ENCODE peak calls at places on chromosome 18, in ten cellular contexts. One of them, this sample, is unnamed.

GRCh38 chr18:38525039-38525438 is 959.4 kb upstream of the CELF4 start:
- DNase-seq in stimulated activated naive CD8-positive, alpha-beta T cell treated with anti-CD3 and anti-CD28 coated beads, Interleukin-15, Interleukin-2, amounts not matched to agents 100 U/mL and 50 U/mL, for 24 hours: no peak
- DNase-seq in neural crest cell: no peak
- DNase-seq in neural progenitor cell: no peak
- DNase-seq in left cardiac atrium: no peak
- DNase-seq in fibroblast of the aortic adventitia: no peak
- DNase-seq in NCI-H1417: no peak
- DNase-seq in COR-L47: no peak
- DNase-seq in nucleus accumbens: no peak
- DNase-seq in WTC11: no peak
- DNase-seq in this sample: no peak

GRCh38 chr18:45642802-45643201 is 27.5 kb downstream of the SLC14A2 start:
- DNase-seq in stimulated activated naive CD8-positive, alpha-beta T cell treated with anti-CD3 and anti-CD28 coated beads, Interleukin-15, Interleukin-2, amounts not matched to agents 100 U/mL and 50 U/mL, for 24 hours: no peak
- DNase-seq in neural crest cell: no peak
- DNase-seq in neural progenitor cell: no peak
- DNase-seq in left cardiac atrium: no peak
- DNase-seq in fibroblast of the aortic adventitia: no peak
- DNase-seq in NCI-H1417: no peak
- DNase-seq in COR-L47: no peak
- DNase-seq in nucleus accumbens: no peak
- DNase-seq in WTC11: no peak
- DNase-seq in this sample: peak; percentile 10

GRCh38 chr18:29823671-29824070 is 1218.9 kb downstream of the DSC3 start:
- DNase-seq in stimulated activated naive CD8-positive, alpha-beta T cell treated with anti-CD3 and anti-CD28 coated beads, Interleukin-15, Interleukin-2, amounts not matched to agents 100 U/mL and 50 U/mL, for 24 hours: no peak
- DNase-seq in neural crest cell: no peak
- DNase-seq in neural progenitor cell: no peak
- DNase-seq in left cardiac atrium: no peak
- DNase-seq in fibroblast of the aortic adventitia: no peak
- DNase-seq in NCI-H1417: no peak
- DNase-seq in COR-L47: no peak
- DNase-seq in nucleus accumbens: no peak
- DNase-seq in WTC11: no peak
- DNase-seq in this sample: no peak

GRCh38 chr18:5145168-5145857 is 51.7 kb downstream of the AKAIN1 start:
- DNase-seq in stimulated activated naive CD8-positive, alpha-beta T cell treated with anti-CD3 and anti-CD28 coated beads, Interleukin-15, Interleukin-2, amounts not matched to agents 100 U/mL and 50 U/mL, for 24 hours: no peak
- DNase-seq in neural crest cell: no peak
- DNase-seq in neural progenitor cell: no peak
- DNase-seq in left cardiac atrium: no peak
- DNase-seq in fibroblast of the aortic adventitia: no peak
- DNase-seq in NCI-H1417: no peak
- DNase-seq in COR-L47: no peak
- DNase-seq in nucleus accumbens: no peak
- DNase-seq in WTC11: no peak
- DNase-seq in this sample: no peak

GRCh38 chr18:76844742-76845477 is 22.6 kb downstream of the ZNF236 start:
- DNase-seq in stimulated activated naive CD8-positive, alpha-beta T cell treated with anti-CD3 and anti-CD28 coated beads, Interleukin-15, Interleukin-2, amounts not matched to agents 100 U/mL and 50 U/mL, for 24 hours: no peak
- DNase-seq in neural crest cell: no peak
- DNase-seq in neural progenitor cell: no peak
- DNase-seq in left cardiac atrium: no peak
- DNase-seq in fibroblast of the aortic adventitia: no peak
- DNase-seq in NCI-H1417: no peak
- DNase-seq in COR-L47: no peak
- DNase-seq in nucleus accumbens: no peak
- DNase-seq in WTC11: no peak
- DNase-seq in this sample: no peak

GRCh38 chr18:80170395-80171094 is 61.5 kb downstream of the ADNP2 start:
- DNase-seq in stimulated activated naive CD8-positive, alpha-beta T cell treated with anti-CD3 and anti-CD28 coated beads, Interleukin-15, Interleukin-2, amounts not matched to agents 100 U/mL and 50 U/mL, for 24 hours: no peak
- DNase-seq in neural crest cell: no peak
- DNase-seq in neural progenitor cell: no peak
- DNase-seq in left cardiac atrium: no peak
- DNase-seq in fibroblast of the aortic adventitia: peak; percentile 29
- DNase-seq in NCI-H1417: no peak
- DNase-seq in COR-L47: no peak
- DNase-seq in nucleus accumbens: no peak
- DNase-seq in WTC11: no peak
- DNase-seq in this sample: no peak

GRCh38 chr18:79927597-79928562 is 23.6 kb downstream of the SLC66A2 start:
- DNase-seq in stimulated activated naive CD8-positive, alpha-beta T cell treated with anti-CD3 and anti-CD28 coated beads, Interleukin-15, Interleukin-2, amounts not matched to agents 100 U/mL and 50 U/mL, for 24 hours: no peak
- DNase-seq in neural crest cell: no peak
- DNase-seq in neural progenitor cell: peak; percentile 59
- DNase-seq in left cardiac atrium: no peak
- DNase-seq in fibroblast of the aortic adventitia: no peak
- DNase-seq in NCI-H1417: no peak
- DNase-seq in COR-L47: no peak
- DNase-seq in nucleus accumbens: no peak
- DNase-seq in WTC11: peak; percentile 16
- DNase-seq in this sample: peak; percentile 30

GRCh38 chr18:13532406-13533075 is 193.8 kb downstream of the FAM210A start:
- DNase-seq in stimulated activated naive CD8-positive, alpha-beta T cell treated with anti-CD3 and anti-CD28 coated beads, Interleukin-15, Interleukin-2, amounts not matched to agents 100 U/mL and 50 U/mL, for 24 hours: no peak
- DNase-seq in neural crest cell: no peak
- DNase-seq in neural progenitor cell: no peak
- DNase-seq in left cardiac atrium: no peak
- DNase-seq in fibroblast of the aortic adventitia: no peak
- DNase-seq in NCI-H1417: no peak
- DNase-seq in COR-L47: no peak
- DNase-seq in nucleus accumbens: no peak
- DNase-seq in WTC11: no peak
- DNase-seq in this sample: peak; percentile 22

GRCh38 chr18:29164993-29165599 is 988.2 kb upstream of the CDH2 start:
- DNase-seq in stimulated activated naive CD8-positive, alpha-beta T cell treated with anti-CD3 and anti-CD28 coated beads, Interleukin-15, Interleukin-2, amounts not matched to agents 100 U/mL and 50 U/mL, for 24 hours: no peak
- DNase-seq in neural crest cell: no peak
- DNase-seq in neural progenitor cell: peak; percentile 37
- DNase-seq in left cardiac atrium: no peak
- DNase-seq in fibroblast of the aortic adventitia: peak; percentile 92
- DNase-seq in NCI-H1417: no peak
- DNase-seq in COR-L47: no peak
- DNase-seq in nucleus accumbens: no peak
- DNase-seq in WTC11: no peak
- DNase-seq in this sample: no peak

GRCh38 chr18:54161267-54161666 is 63.2 kb downstream of the MBD2 start:
- DNase-seq in stimulated activated naive CD8-positive, alpha-beta T cell treated with anti-CD3 and anti-CD28 coated beads, Interleukin-15, Interleukin-2, amounts not matched to agents 100 U/mL and 50 U/mL, for 24 hours: no peak
- DNase-seq in neural crest cell: no peak
- DNase-seq in neural progenitor cell: no peak
- DNase-seq in left cardiac atrium: no peak
- DNase-seq in fibroblast of the aortic adventitia: no peak
- DNase-seq in NCI-H1417: no peak
- DNase-seq in COR-L47: no peak
- DNase-seq in nucleus accumbens: no peak
- DNase-seq in WTC11: no peak
- DNase-seq in this sample: no peak

GRCh38 chr18:2814928-2815327 is 31.9 kb upstream of the EMILIN2 start:
- DNase-seq in stimulated activated naive CD8-positive, alpha-beta T cell treated with anti-CD3 and anti-CD28 coated beads, Interleukin-15, Interleukin-2, amounts not matched to agents 100 U/mL and 50 U/mL, for 24 hours: no peak
- DNase-seq in neural crest cell: no peak
- DNase-seq in neural progenitor cell: no peak
- DNase-seq in left cardiac atrium: no peak
- DNase-seq in fibroblast of the aortic adventitia: no peak
- DNase-seq in NCI-H1417: no peak
- DNase-seq in COR-L47: no peak
- DNase-seq in nucleus accumbens: no peak
- DNase-seq in WTC11: no peak
- DNase-seq in this sample: no peak

GRCh38 chr18:72128649-72129048 is 415.5 kb downstream of the CBLN2 start:
- DNase-seq in stimulated activated naive CD8-positive, alpha-beta T cell treated with anti-CD3 and anti-CD28 coated beads, Interleukin-15, Interleukin-2, amounts not matched to agents 100 U/mL and 50 U/mL, for 24 hours: no peak
- DNase-seq in neural crest cell: no peak
- DNase-seq in neural progenitor cell: no peak
- DNase-seq in left cardiac atrium: no peak
- DNase-seq in fibroblast of the aortic adventitia: no peak
- DNase-seq in NCI-H1417: no peak
- DNase-seq in COR-L47: no peak
- DNase-seq in nucleus accumbens: no peak
- DNase-seq in WTC11: no peak
- DNase-seq in this sample: no peak

GRCh38 chr18:23386317-23386716 is 66.8 kb upstream of the RIOK3 start:
- DNase-seq in stimulated activated naive CD8-positive, alpha-beta T cell treated with anti-CD3 and anti-CD28 coated beads, Interleukin-15, Interleukin-2, amounts not matched to agents 100 U/mL and 50 U/mL, for 24 hours: no peak
- DNase-seq in neural crest cell: no peak
- DNase-seq in neural progenitor cell: no peak
- DNase-seq in left cardiac atrium: no peak
- DNase-seq in fibroblast of the aortic adventitia: no peak
- DNase-seq in NCI-H1417: no peak
- DNase-seq in COR-L47: no peak
- DNase-seq in nucleus accumbens: no peak
- DNase-seq in WTC11: no peak
- DNase-seq in this sample: no peak

GRCh38 chr18:79645291-79645983 is 34.2 kb upstream of the CTDP1 start:
- DNase-seq in stimulated activated naive CD8-positive, alpha-beta T cell treated with anti-CD3 and anti-CD28 coated beads, Interleukin-15, Interleukin-2, amounts not matched to agents 100 U/mL and 50 U/mL, for 24 hours: no peak
- DNase-seq in neural crest cell: no peak
- DNase-seq in neural progenitor cell: no peak
- DNase-seq in left cardiac atrium: no peak
- DNase-seq in fibroblast of the aortic adventitia: no peak
- DNase-seq in NCI-H1417: no peak
- DNase-seq in COR-L47: no peak
- DNase-seq in nucleus accumbens: no peak
- DNase-seq in WTC11: no peak
- DNase-seq in this sample: no peak

GRCh38 chr18:67135981-67136380 is 380.5 kb downstream of the DSEL start:
- DNase-seq in stimulated activated naive CD8-positive, alpha-beta T cell treated with anti-CD3 and anti-CD28 coated beads, Interleukin-15, Interleukin-2, amounts not matched to agents 100 U/mL and 50 U/mL, for 24 hours: no peak
- DNase-seq in neural crest cell: no peak
- DNase-seq in neural progenitor cell: no peak
- DNase-seq in left cardiac atrium: no peak
- DNase-seq in fibroblast of the aortic adventitia: no peak
- DNase-seq in NCI-H1417: peak; percentile 56
- DNase-seq in COR-L47: no peak
- DNase-seq in nucleus accumbens: no peak
- DNase-seq in WTC11: no peak
- DNase-seq in this sample: no peak

GRCh38 chr18:33074125-33074524 is 301.3 kb upstream of the KLHL14 start:
- DNase-seq in stimulated activated naive CD8-positive, alpha-beta T cell treated with anti-CD3 and anti-CD28 coated beads, Interleukin-15, Interleukin-2, amounts not matched to agents 100 U/mL and 50 U/mL, for 24 hours: no peak
- DNase-seq in neural crest cell: no peak
- DNase-seq in neural progenitor cell: no peak
- DNase-seq in left cardiac atrium: no peak
- DNase-seq in fibroblast of the aortic adventitia: no peak
- DNase-seq in NCI-H1417: no peak
- DNase-seq in COR-L47: no peak
- DNase-seq in nucleus accumbens: no peak
- DNase-seq in WTC11: no peak
- DNase-seq in this sample: no peak

GRCh38 chr18:72544092-72544886 is at the start of gene CBLN2:
- DNase-seq in stimulated activated naive CD8-positive, alpha-beta T cell treated with anti-CD3 and anti-CD28 coated beads, Interleukin-15, Interleukin-2, amounts not matched to agents 100 U/mL and 50 U/mL, for 24 hours: peak; percentile 59
- DNase-seq in neural crest cell: peak; percentile 77
- DNase-seq in neural progenitor cell: peak; percentile 91
- DNase-seq in left cardiac atrium: peak; percentile 52
- DNase-seq in fibroblast of the aortic adventitia: peak; percentile 56
- DNase-seq in NCI-H1417: peak; percentile 98
- DNase-seq in COR-L47: peak; percentile 79
- DNase-seq in nucleus accumbens: peak; percentile 68
- DNase-seq in WTC11: peak; percentile 73
- DNase-seq in this sample: peak; percentile 93

GRCh38 chr18:45998244-45998643 is 31.1 kb upstream of the EPG5 start:
- DNase-seq in stimulated activated naive CD8-positive, alpha-beta T cell treated with anti-CD3 and anti-CD28 coated beads, Interleukin-15, Interleukin-2, amounts not matched to agents 100 U/mL and 50 U/mL, for 24 hours: no peak
- DNase-seq in neural crest cell: no peak
- DNase-seq in neural progenitor cell: no peak
- DNase-seq in left cardiac atrium: no peak
- DNase-seq in fibroblast of the aortic adventitia: no peak
- DNase-seq in NCI-H1417: no peak
- DNase-seq in COR-L47: no peak
- DNase-seq in nucleus accumbens: no peak
- DNase-seq in WTC11: no peak
- DNase-seq in this sample: no peak

GRCh38 chr18:79379931-79380815 is 15.6 kb upstream of the NFATC1 start:
- DNase-seq in stimulated activated naive CD8-positive, alpha-beta T cell treated with anti-CD3 and anti-CD28 coated beads, Interleukin-15, Interleukin-2, amounts not matched to agents 100 U/mL and 50 U/mL, for 24 hours: no peak
- DNase-seq in neural crest cell: no peak
- DNase-seq in neural progenitor cell: no peak
- DNase-seq in left cardiac atrium: no peak
- DNase-seq in fibroblast of the aortic adventitia: no peak
- DNase-seq in NCI-H1417: no peak
- DNase-seq in COR-L47: no peak
- DNase-seq in nucleus accumbens: no peak
- DNase-seq in WTC11: no peak
- DNase-seq in this sample: peak; percentile 44

GRCh38 chr18:24497052-24497754 is 36.8 kb downstream of the HRH4 start:
- DNase-seq in stimulated activated naive CD8-positive, alpha-beta T cell treated with anti-CD3 and anti-CD28 coated beads, Interleukin-15, Interleukin-2, amounts not matched to agents 100 U/mL and 50 U/mL, for 24 hours: no peak
- DNase-seq in neural crest cell: no peak
- DNase-seq in neural progenitor cell: no peak
- DNase-seq in left cardiac atrium: no peak
- DNase-seq in fibroblast of the aortic adventitia: peak; percentile 58
- DNase-seq in NCI-H1417: peak; percentile 81
- DNase-seq in COR-L47: no peak
- DNase-seq in nucleus accumbens: no peak
- DNase-seq in WTC11: no peak
- DNase-seq in this sample: no peak

GRCh38 chr18:36672437-36673344 is 156.1 kb downstream of the TPGS2 start:
- DNase-seq in stimulated activated naive CD8-positive, alpha-beta T cell treated with anti-CD3 and anti-CD28 coated beads, Interleukin-15, Interleukin-2, amounts not matched to agents 100 U/mL and 50 U/mL, for 24 hours: no peak
- DNase-seq in neural crest cell: no peak
- DNase-seq in neural progenitor cell: no peak
- DNase-seq in left cardiac atrium: no peak
- DNase-seq in fibroblast of the aortic adventitia: peak; percentile 72
- DNase-seq in NCI-H1417: peak; percentile 86
- DNase-seq in COR-L47: peak; percentile 70
- DNase-seq in nucleus accumbens: no peak
- DNase-seq in WTC11: no peak
- DNase-seq in this sample: no peak

GRCh38 chr18:35027206-35027605 is 14.0 kb upstream of the MAPRE2 start:
- DNase-seq in stimulated activated naive CD8-positive, alpha-beta T cell treated with anti-CD3 and anti-CD28 coated beads, Interleukin-15, Interleukin-2, amounts not matched to agents 100 U/mL and 50 U/mL, for 24 hours: peak; percentile 22
- DNase-seq in neural crest cell: no peak
- DNase-seq in neural progenitor cell: no peak
- DNase-seq in left cardiac atrium: no peak
- DNase-seq in fibroblast of the aortic adventitia: no peak
- DNase-seq in NCI-H1417: peak; percentile 32
- DNase-seq in COR-L47: no peak
- DNase-seq in nucleus accumbens: no peak
- DNase-seq in WTC11: no peak
- DNase-seq in this sample: no peak

GRCh38 chr18:24536326-24536725 is 75.9 kb downstream of the HRH4 start:
- DNase-seq in stimulated activated naive CD8-positive, alpha-beta T cell treated with anti-CD3 and anti-CD28 coated beads, Interleukin-15, Interleukin-2, amounts not matched to agents 100 U/mL and 50 U/mL, for 24 hours: no peak
- DNase-seq in neural crest cell: no peak
- DNase-seq in neural progenitor cell: no peak
- DNase-seq in left cardiac atrium: no peak
- DNase-seq in fibroblast of the aortic adventitia: peak; percentile 48
- DNase-seq in NCI-H1417: no peak
- DNase-seq in COR-L47: no peak
- DNase-seq in nucleus accumbens: no peak
- DNase-seq in WTC11: no peak
- DNase-seq in this sample: no peak

GRCh38 chr18:63725682-63726480 is 23.1 kb downstream of the SERPINB11 start:
- DNase-seq in stimulated activated naive CD8-positive, alpha-beta T cell treated with anti-CD3 and anti-CD28 coated beads, Interleukin-15, Interleukin-2, amounts not matched to agents 100 U/mL and 50 U/mL, for 24 hours: no peak
- DNase-seq in neural crest cell: no peak
- DNase-seq in neural progenitor cell: peak; percentile 49
- DNase-seq in left cardiac atrium: no peak
- DNase-seq in fibroblast of the aortic adventitia: no peak
- DNase-seq in NCI-H1417: peak; percentile 46
- DNase-seq in COR-L47: peak; percentile 6
- DNase-seq in nucleus accumbens: no peak
- DNase-seq in WTC11: no peak
- DNase-seq in this sample: peak; percentile 57

GRCh38 chr18:45250479-45250878 is 364.8 kb upstream of the SLC14A2 start:
- DNase-seq in stimulated activated naive CD8-positive, alpha-beta T cell treated with anti-CD3 and anti-CD28 coated beads, Interleukin-15, Interleukin-2, amounts not matched to agents 100 U/mL and 50 U/mL, for 24 hours: no peak
- DNase-seq in neural crest cell: no peak
- DNase-seq in neural progenitor cell: no peak
- DNase-seq in left cardiac atrium: peak; percentile 26
- DNase-seq in fibroblast of the aortic adventitia: peak; percentile 22
- DNase-seq in NCI-H1417: no peak
- DNase-seq in COR-L47: no peak
- DNase-seq in nucleus accumbens: no peak
- DNase-seq in WTC11: no peak
- DNase-seq in this sample: no peak

GRCh38 chr18:74896390-74896991 is 298.8 kb downstream of the ZNF407 start:
- DNase-seq in stimulated activated naive CD8-positive, alpha-beta T cell treated with anti-CD3 and anti-CD28 coated beads, Interleukin-15, Interleukin-2, amounts not matched to agents 100 U/mL and 50 U/mL, for 24 hours: peak; percentile 14
- DNase-seq in neural crest cell: no peak
- DNase-seq in neural progenitor cell: peak; percentile 66
- DNase-seq in left cardiac atrium: no peak
- DNase-seq in fibroblast of the aortic adventitia: peak; percentile 3
- DNase-seq in NCI-H1417: peak; percentile 91
- DNase-seq in COR-L47: peak; percentile 89
- DNase-seq in nucleus accumbens: no peak
- DNase-seq in WTC11: peak; percentile 60
- DNase-seq in this sample: peak; percentile 85

GRCh38 chr18:11488175-11488574 is 121.2 kb upstream of the SLC35G4 start:
- DNase-seq in stimulated activated naive CD8-positive, alpha-beta T cell treated with anti-CD3 and anti-CD28 coated beads, Interleukin-15, Interleukin-2, amounts not matched to agents 100 U/mL and 50 U/mL, for 24 hours: no peak
- DNase-seq in neural crest cell: no peak
- DNase-seq in neural progenitor cell: no peak
- DNase-seq in left cardiac atrium: no peak
- DNase-seq in fibroblast of the aortic adventitia: peak; percentile 16
- DNase-seq in NCI-H1417: no peak
- DNase-seq in COR-L47: no peak
- DNase-seq in nucleus accumbens: no peak
- DNase-seq in WTC11: no peak
- DNase-seq in this sample: no peak

GRCh38 chr18:48923746-48924580 is 26.8 kb downstream of the SMAD7 start:
- DNase-seq in stimulated activated naive CD8-positive, alpha-beta T cell treated with anti-CD3 and anti-CD28 coated beads, Interleukin-15, Interleukin-2, amounts not matched to agents 100 U/mL and 50 U/mL, for 24 hours: no peak
- DNase-seq in neural crest cell: no peak
- DNase-seq in neural progenitor cell: no peak
- DNase-seq in left cardiac atrium: peak; percentile 16
- DNase-seq in fibroblast of the aortic adventitia: peak; percentile 57
- DNase-seq in NCI-H1417: no peak
- DNase-seq in COR-L47: no peak
- DNase-seq in nucleus accumbens: no peak
- DNase-seq in WTC11: no peak
- DNase-seq in this sample: peak; percentile 48

This sample was measured in endodermal cell.